ENCODE peak calls at places on chromosomes 16 and 17, in nine cellular contexts. One of them, this sample, is unnamed.

GRCh38 chr17:74454197-74455024 is 12.0 kb upstream of the CD300A start:
- DNase-seq in Right ventricle myocardium inferior: peak
- DNase-seq in SW 1271: no peak
- DNase-seq in GM19239: no peak
- DNase-seq in hepatic stellate cell: peak
- DNase-seq in kidney glomerular epithelial cell: peak
- DNase-seq in PC-3: no peak
- DNase-seq in heart right ventricle: peak
- DNase-seq in AG09319: no peak
- DNase-seq in this sample: peak

GRCh38 chr16:55542459-55543082 is 23.9 kb upstream of the CAPNS2 start:
- DNase-seq in Right ventricle myocardium inferior: no peak
- DNase-seq in SW 1271: peak
- DNase-seq in GM19239: no peak
- DNase-seq in hepatic stellate cell: no peak
- DNase-seq in kidney glomerular epithelial cell: peak
- DNase-seq in PC-3: peak
- DNase-seq in heart right ventricle: no peak
- DNase-seq in AG09319: no peak
- DNase-seq in this sample: no peak

GRCh38 chr17:2435852-2436251 is 35.0 kb upstream of the MNT start:
- DNase-seq in Right ventricle myocardium inferior: no peak
- DNase-seq in SW 1271: no peak
- DNase-seq in GM19239: no peak
- DNase-seq in hepatic stellate cell: no peak
- DNase-seq in kidney glomerular epithelial cell: no peak
- DNase-seq in PC-3: no peak
- DNase-seq in heart right ventricle: no peak
- DNase-seq in AG09319: no peak
- DNase-seq in this sample: no peak

GRCh38 chr16:5634781-5635180 is 537.2 kb upstream of the EEF2KMT start:
- DNase-seq in Right ventricle myocardium inferior: no peak
- DNase-seq in SW 1271: no peak
- DNase-seq in GM19239: no peak
- DNase-seq in hepatic stellate cell: no peak
- DNase-seq in kidney glomerular epithelial cell: no peak
- DNase-seq in PC-3: no peak
- DNase-seq in heart right ventricle: no peak
- DNase-seq in AG09319: no peak
- DNase-seq in this sample: peak

GRCh38 chr17:77110006-77110374 is 30.8 kb upstream of the SEC14L1 start:
- DNase-seq in Right ventricle myocardium inferior: no peak
- DNase-seq in SW 1271: peak
- DNase-seq in GM19239: no peak
- DNase-seq in hepatic stellate cell: no peak
- DNase-seq in kidney glomerular epithelial cell: peak
- DNase-seq in PC-3: peak
- DNase-seq in heart right ventricle: peak
- DNase-seq in AG09319: no peak
- DNase-seq in this sample: no peak

GRCh38 chr16:337975-338575 is 14.4 kb downstream of the AXIN1 start:
- DNase-seq in Right ventricle myocardium inferior: peak
- DNase-seq in SW 1271: no peak
- DNase-seq in GM19239: no peak
- DNase-seq in hepatic stellate cell: no peak
- DNase-seq in kidney glomerular epithelial cell: no peak
- DNase-seq in PC-3: no peak
- DNase-seq in heart right ventricle: no peak
- DNase-seq in AG09319: no peak
- DNase-seq in this sample: no peak

GRCh38 chr17:13743906-13744305 is 142.2 kb upstream of the HS3ST3A1 start:
- DNase-seq in Right ventricle myocardium inferior: no peak
- DNase-seq in SW 1271: no peak
- DNase-seq in GM19239: no peak
- DNase-seq in hepatic stellate cell: no peak
- DNase-seq in kidney glomerular epithelial cell: no peak
- DNase-seq in PC-3: no peak
- DNase-seq in heart right ventricle: no peak
- DNase-seq in AG09319: no peak
- DNase-seq in this sample: no peak

GRCh38 chr17:5380491-5381135 is 38.8 kb downstream of the NUP88 start:
- DNase-seq in Right ventricle myocardium inferior: no peak
- DNase-seq in SW 1271: no peak
- DNase-seq in GM19239: no peak
- DNase-seq in hepatic stellate cell: no peak
- DNase-seq in kidney glomerular epithelial cell: no peak
- DNase-seq in PC-3: no peak
- DNase-seq in heart right ventricle: no peak
- DNase-seq in AG09319: no peak
- DNase-seq in this sample: no peak

GRCh38 chr16:50096791-50097190 is 31.0 kb downstream of the HEATR3 start:
- DNase-seq in Right ventricle myocardium inferior: no peak
- DNase-seq in SW 1271: peak
- DNase-seq in GM19239: no peak
- DNase-seq in hepatic stellate cell: peak
- DNase-seq in kidney glomerular epithelial cell: no peak
- DNase-seq in PC-3: no peak
- DNase-seq in heart right ventricle: no peak
- DNase-seq in AG09319: peak
- DNase-seq in this sample: no peak

GRCh38 chr17:48692049-48692448 is 30.3 kb downstream of the PRAC1 start:
- DNase-seq in Right ventricle myocardium inferior: no peak
- DNase-seq in SW 1271: no peak
- DNase-seq in GM19239: no peak
- DNase-seq in hepatic stellate cell: no peak
- DNase-seq in kidney glomerular epithelial cell: no peak
- DNase-seq in PC-3: no peak
- DNase-seq in heart right ventricle: no peak
- DNase-seq in AG09319: no peak
- DNase-seq in this sample: no peak

GRCh38 chr16:72961115-72961832 is 86.7 kb downstream of the ZFHX3 start:
- DNase-seq in Right ventricle myocardium inferior: no peak
- DNase-seq in SW 1271: no peak
- DNase-seq in GM19239: no peak
- DNase-seq in hepatic stellate cell: peak
- DNase-seq in kidney glomerular epithelial cell: no peak
- DNase-seq in PC-3: peak
- DNase-seq in heart right ventricle: no peak
- DNase-seq in AG09319: no peak
- DNase-seq in this sample: peak

GRCh38 chr16:86772671-86773338 is 194.5 kb downstream of the FOXL1 start:
- DNase-seq in Right ventricle myocardium inferior: no peak
- DNase-seq in SW 1271: no peak
- DNase-seq in GM19239: no peak
- DNase-seq in hepatic stellate cell: peak
- DNase-seq in kidney glomerular epithelial cell: peak
- DNase-seq in PC-3: peak
- DNase-seq in heart right ventricle: no peak
- DNase-seq in AG09319: no peak
- DNase-seq in this sample: no peak

GRCh38 chr16:67543036-67543435 is 14.4 kb downstream of the RIPOR1 start:
- DNase-seq in Right ventricle myocardium inferior: no peak
- DNase-seq in SW 1271: no peak
- DNase-seq in GM19239: no peak
- DNase-seq in hepatic stellate cell: peak
- DNase-seq in kidney glomerular epithelial cell: no peak
- DNase-seq in PC-3: no peak
- DNase-seq in heart right ventricle: no peak
- DNase-seq in AG09319: no peak
- DNase-seq in this sample: no peak

GRCh38 chr17:42679001-42679491 is 2.3 kb upstream of the PLEKHH3 start:
- DNase-seq in Right ventricle myocardium inferior: no peak
- DNase-seq in SW 1271: no peak
- DNase-seq in GM19239: no peak
- DNase-seq in hepatic stellate cell: no peak
- DNase-seq in kidney glomerular epithelial cell: peak
- DNase-seq in PC-3: peak
- DNase-seq in heart right ventricle: peak
- DNase-seq in AG09319: no peak
- DNase-seq in this sample: peak

GRCh38 chr16:12145918-12146317 is 169.4 kb downstream of the SNX29 start:
- DNase-seq in Right ventricle myocardium inferior: no peak
- DNase-seq in SW 1271: no peak
- DNase-seq in GM19239: no peak
- DNase-seq in hepatic stellate cell: no peak
- DNase-seq in kidney glomerular epithelial cell: no peak
- DNase-seq in PC-3: no peak
- DNase-seq in heart right ventricle: no peak
- DNase-seq in AG09319: no peak
- DNase-seq in this sample: no peak

GRCh38 chr17:2707721-2708584 is 3.6 kb downstream of the CLUH start:
- DNase-seq in Right ventricle myocardium inferior: peak
- DNase-seq in SW 1271: no peak
- DNase-seq in GM19239: no peak
- DNase-seq in hepatic stellate cell: peak
- DNase-seq in kidney glomerular epithelial cell: no peak
- DNase-seq in PC-3: no peak
- DNase-seq in heart right ventricle: peak
- DNase-seq in AG09319: no peak
- DNase-seq in this sample: peak

GRCh38 chr16:70437582-70438324 is 1.1 kb downstream of the ST3GAL2 start:
- DNase-seq in Right ventricle myocardium inferior: no peak
- DNase-seq in SW 1271: no peak
- DNase-seq in GM19239: no peak
- DNase-seq in hepatic stellate cell: peak
- DNase-seq in kidney glomerular epithelial cell: peak
- DNase-seq in PC-3: peak
- DNase-seq in heart right ventricle: no peak
- DNase-seq in AG09319: no peak
- DNase-seq in this sample: peak

GRCh38 chr17:2709173-2709661 is 2.3 kb downstream of the CLUH start:
- DNase-seq in Right ventricle myocardium inferior: no peak
- DNase-seq in SW 1271: no peak
- DNase-seq in GM19239: peak
- DNase-seq in hepatic stellate cell: no peak
- DNase-seq in kidney glomerular epithelial cell: no peak
- DNase-seq in PC-3: peak
- DNase-seq in heart right ventricle: no peak
- DNase-seq in AG09319: no peak
- DNase-seq in this sample: no peak

GRCh38 chr16:76278976-76279375 is 1.8 kb downstream of the CNTNAP4 start:
- DNase-seq in Right ventricle myocardium inferior: no peak
- DNase-seq in SW 1271: peak
- DNase-seq in GM19239: no peak
- DNase-seq in hepatic stellate cell: peak
- DNase-seq in kidney glomerular epithelial cell: no peak
- DNase-seq in PC-3: peak
- DNase-seq in heart right ventricle: no peak
- DNase-seq in AG09319: no peak
- DNase-seq in this sample: no peak

GRCh38 chr17:58436805-58437239 is 19.5 kb upstream of the RNF43 start:
- DNase-seq in Right ventricle myocardium inferior: no peak
- DNase-seq in SW 1271: no peak
- DNase-seq in GM19239: no peak
- DNase-seq in hepatic stellate cell: no peak
- DNase-seq in kidney glomerular epithelial cell: no peak
- DNase-seq in PC-3: no peak
- DNase-seq in heart right ventricle: no peak
- DNase-seq in AG09319: no peak
- DNase-seq in this sample: no peak

GRCh38 chr16:85258166-85258565 is 145.9 kb upstream of the CIBAR2 start:
- DNase-seq in Right ventricle myocardium inferior: no peak
- DNase-seq in SW 1271: no peak
- DNase-seq in GM19239: no peak
- DNase-seq in hepatic stellate cell: no peak
- DNase-seq in kidney glomerular epithelial cell: no peak
- DNase-seq in PC-3: no peak
- DNase-seq in heart right ventricle: no peak
- DNase-seq in AG09319: no peak
- DNase-seq in this sample: peak

GRCh38 chr17:76716146-76716833 is 5.5 kb upstream of the MXRA7 start:
- DNase-seq in Right ventricle myocardium inferior: no peak
- DNase-seq in SW 1271: peak
- DNase-seq in GM19239: no peak
- DNase-seq in hepatic stellate cell: peak
- DNase-seq in kidney glomerular epithelial cell: no peak
- DNase-seq in PC-3: no peak
- DNase-seq in heart right ventricle: no peak
- DNase-seq in AG09319: peak
- DNase-seq in this sample: no peak

GRCh38 chr16:11175850-11176341 is 80.1 kb downstream of the SOCS1 start:
- DNase-seq in Right ventricle myocardium inferior: no peak
- DNase-seq in SW 1271: no peak
- DNase-seq in GM19239: peak
- DNase-seq in hepatic stellate cell: no peak
- DNase-seq in kidney glomerular epithelial cell: no peak
- DNase-seq in PC-3: no peak
- DNase-seq in heart right ventricle: no peak
- DNase-seq in AG09319: no peak
- DNase-seq in this sample: no peak

GRCh38 chr17:12977008-12977751 is 40.6 kb downstream of the ELAC2 start:
- DNase-seq in Right ventricle myocardium inferior: no peak
- DNase-seq in SW 1271: no peak
- DNase-seq in GM19239: no peak
- DNase-seq in hepatic stellate cell: no peak
- DNase-seq in kidney glomerular epithelial cell: no peak
- DNase-seq in PC-3: no peak
- DNase-seq in heart right ventricle: no peak
- DNase-seq in AG09319: no peak
- DNase-seq in this sample: no peak

GRCh38 chr16:87541004-87541881 is 48.4 kb upstream of the ZCCHC14 start:
- DNase-seq in Right ventricle myocardium inferior: no peak
- DNase-seq in SW 1271: no peak
- DNase-seq in GM19239: no peak
- DNase-seq in hepatic stellate cell: peak
- DNase-seq in kidney glomerular epithelial cell: no peak
- DNase-seq in PC-3: peak
- DNase-seq in heart right ventricle: peak
- DNase-seq in AG09319: no peak
- DNase-seq in this sample: no peak

GRCh38 chr16:58501242-58502131 is 1.5 kb downstream of the NDRG4 start:
- DNase-seq in Right ventricle myocardium inferior: no peak
- DNase-seq in SW 1271: no peak
- DNase-seq in GM19239: no peak
- DNase-seq in hepatic stellate cell: no peak
- DNase-seq in kidney glomerular epithelial cell: no peak
- DNase-seq in PC-3: no peak
- DNase-seq in heart right ventricle: no peak
- DNase-seq in AG09319: no peak
- DNase-seq in this sample: peak

GRCh38 chr17:28942925-28943324 is 8.4 kb downstream of the PHF12 start:
- DNase-seq in Right ventricle myocardium inferior: no peak
- DNase-seq in SW 1271: no peak
- DNase-seq in GM19239: no peak
- DNase-seq in hepatic stellate cell: no peak
- DNase-seq in kidney glomerular epithelial cell: no peak
- DNase-seq in PC-3: no peak
- DNase-seq in heart right ventricle: no peak
- DNase-seq in AG09319: no peak
- DNase-seq in this sample: no peak

GRCh38 chr17:37365589-37365988 is 10.2 kb upstream of the C17orf78 start:
- DNase-seq in Right ventricle myocardium inferior: no peak
- DNase-seq in SW 1271: no peak
- DNase-seq in GM19239: no peak
- DNase-seq in hepatic stellate cell: no peak
- DNase-seq in kidney glomerular epithelial cell: no peak
- DNase-seq in PC-3: no peak
- DNase-seq in heart right ventricle: no peak
- DNase-seq in AG09319: no peak
- DNase-seq in this sample: no peak

GRCh38 chr17:6455321-6455705 is 11.1 kb downstream of the PIMREG start:
- DNase-seq in Right ventricle myocardium inferior: peak
- DNase-seq in SW 1271: no peak
- DNase-seq in GM19239: peak
- DNase-seq in hepatic stellate cell: no peak
- DNase-seq in kidney glomerular epithelial cell: no peak
- DNase-seq in PC-3: no peak
- DNase-seq in heart right ventricle: no peak
- DNase-seq in AG09319: no peak
- DNase-seq in this sample: no peak